ENCODE peak calls at places on chromosomes 16 and 17, in eight cellular contexts. One of them, this sample, is unnamed.

GRCh38 chr17:7432296-7432695 is 2.9 kb upstream of the TMEM102 start:
- DNase-seq in astrocyte of the hippocampus: no peak
- DNase-seq in hippocampal formation: no peak
- DNase-seq in activated naive CD4-positive, alpha-beta T cell: no peak
- DNase-seq in Ammon's horn: no peak
- DNase-seq in H7: no peak
- DNase-seq in CD8-positive, alpha-beta T cell: no peak
- DNase-seq in activated CD4-positive, alpha-beta memory T cell treated with anti-CD3 and anti-CD28 coated beads, Interleukin-2, amount 10 ng/mL, durations not matched to agents 7 days and 5 days: no peak
- DNase-seq in this sample: no peak

GRCh38 chr17:16286947-16287562 is 66.2 kb downstream of the CENPV start:
- DNase-seq in astrocyte of the hippocampus: no peak
- DNase-seq in hippocampal formation: no peak
- DNase-seq in activated naive CD4-positive, alpha-beta T cell: no peak
- DNase-seq in Ammon's horn: no peak
- DNase-seq in H7: peak; percentile 55
- DNase-seq in CD8-positive, alpha-beta T cell: no peak
- DNase-seq in activated CD4-positive, alpha-beta memory T cell treated with anti-CD3 and anti-CD28 coated beads, Interleukin-2, amount 10 ng/mL, durations not matched to agents 7 days and 5 days: no peak
- DNase-seq in this sample: no peak

GRCh38 chr16:29852654-29853053 is 10.4 kb downstream of the CDIPT start:
- DNase-seq in astrocyte of the hippocampus: no peak
- DNase-seq in hippocampal formation: no peak
- DNase-seq in activated naive CD4-positive, alpha-beta T cell: no peak
- DNase-seq in Ammon's horn: peak; percentile 77
- DNase-seq in H7: no peak
- DNase-seq in CD8-positive, alpha-beta T cell: no peak
- DNase-seq in activated CD4-positive, alpha-beta memory T cell treated with anti-CD3 and anti-CD28 coated beads, Interleukin-2, amount 10 ng/mL, durations not matched to agents 7 days and 5 days: no peak
- DNase-seq in this sample: no peak

GRCh38 chr17:1627219-1627986 is 1.2 kb downstream of the SLC43A2 start:
- DNase-seq in astrocyte of the hippocampus: no peak
- DNase-seq in hippocampal formation: peak; percentile 47
- DNase-seq in activated naive CD4-positive, alpha-beta T cell: no peak
- DNase-seq in Ammon's horn: peak; percentile 82
- DNase-seq in H7: peak; percentile 91
- DNase-seq in CD8-positive, alpha-beta T cell: no peak
- DNase-seq in activated CD4-positive, alpha-beta memory T cell treated with anti-CD3 and anti-CD28 coated beads, Interleukin-2, amount 10 ng/mL, durations not matched to agents 7 days and 5 days: no peak
- DNase-seq in this sample: no peak

GRCh38 chr16:70257391-70257790 is 5.7 kb upstream of the EXOSC6 start:
- DNase-seq in astrocyte of the hippocampus: peak; percentile 56
- DNase-seq in hippocampal formation: no peak
- DNase-seq in activated naive CD4-positive, alpha-beta T cell: no peak
- DNase-seq in Ammon's horn: no peak
- DNase-seq in H7: no peak
- DNase-seq in CD8-positive, alpha-beta T cell: no peak
- DNase-seq in activated CD4-positive, alpha-beta memory T cell treated with anti-CD3 and anti-CD28 coated beads, Interleukin-2, amount 10 ng/mL, durations not matched to agents 7 days and 5 days: no peak
- DNase-seq in this sample: no peak

GRCh38 chr17:74466111-74466784 is at the start of gene CD300A:
- DNase-seq in astrocyte of the hippocampus: no peak
- DNase-seq in hippocampal formation: peak; percentile 42
- DNase-seq in activated naive CD4-positive, alpha-beta T cell: no peak
- DNase-seq in Ammon's horn: peak; percentile 58
- DNase-seq in H7: peak; percentile 82
- DNase-seq in CD8-positive, alpha-beta T cell: no peak
- DNase-seq in activated CD4-positive, alpha-beta memory T cell treated with anti-CD3 and anti-CD28 coated beads, Interleukin-2, amount 10 ng/mL, durations not matched to agents 7 days and 5 days: peak; percentile 42
- DNase-seq in this sample: no peak

GRCh38 chr17:45950888-45951287 is 48.2 kb upstream of the STH start:
- DNase-seq in astrocyte of the hippocampus: no peak
- DNase-seq in hippocampal formation: peak; percentile 42
- DNase-seq in activated naive CD4-positive, alpha-beta T cell: no peak
- DNase-seq in Ammon's horn: peak; percentile 58
- DNase-seq in H7: no peak
- DNase-seq in CD8-positive, alpha-beta T cell: no peak
- DNase-seq in activated CD4-positive, alpha-beta memory T cell treated with anti-CD3 and anti-CD28 coated beads, Interleukin-2, amount 10 ng/mL, durations not matched to agents 7 days and 5 days: no peak
- DNase-seq in this sample: no peak

GRCh38 chr16:5428932-5429331 is 331.3 kb upstream of the EEF2KMT start:
- DNase-seq in astrocyte of the hippocampus: no peak
- DNase-seq in hippocampal formation: no peak
- DNase-seq in activated naive CD4-positive, alpha-beta T cell: no peak
- DNase-seq in Ammon's horn: no peak
- DNase-seq in H7: peak; percentile 76
- DNase-seq in CD8-positive, alpha-beta T cell: no peak
- DNase-seq in activated CD4-positive, alpha-beta memory T cell treated with anti-CD3 and anti-CD28 coated beads, Interleukin-2, amount 10 ng/mL, durations not matched to agents 7 days and 5 days: no peak
- DNase-seq in this sample: no peak

GRCh38 chr16:49755291-49755611 is 100.7 kb downstream of the ZNF423 start:
- DNase-seq in astrocyte of the hippocampus: peak; percentile 73
- DNase-seq in hippocampal formation: no peak
- DNase-seq in activated naive CD4-positive, alpha-beta T cell: no peak
- DNase-seq in Ammon's horn: peak; percentile 33
- DNase-seq in H7: peak; percentile 71
- DNase-seq in CD8-positive, alpha-beta T cell: no peak
- DNase-seq in activated CD4-positive, alpha-beta memory T cell treated with anti-CD3 and anti-CD28 coated beads, Interleukin-2, amount 10 ng/mL, durations not matched to agents 7 days and 5 days: no peak
- DNase-seq in this sample: no peak

GRCh38 chr17:30323895-30324319 is 9.9 kb downstream of the TMIGD1 start:
- DNase-seq in astrocyte of the hippocampus: peak; percentile 79
- DNase-seq in hippocampal formation: no peak
- DNase-seq in activated naive CD4-positive, alpha-beta T cell: peak; percentile 17
- DNase-seq in Ammon's horn: no peak
- DNase-seq in H7: no peak
- DNase-seq in CD8-positive, alpha-beta T cell: peak; percentile 46
- DNase-seq in activated CD4-positive, alpha-beta memory T cell treated with anti-CD3 and anti-CD28 coated beads, Interleukin-2, amount 10 ng/mL, durations not matched to agents 7 days and 5 days: peak; percentile 22
- DNase-seq in this sample: no peak

GRCh38 chr16:29729116-29729521 is 16.7 kb downstream of the C16orf54 start:
- DNase-seq in astrocyte of the hippocampus: peak; percentile 50
- DNase-seq in hippocampal formation: no peak
- DNase-seq in activated naive CD4-positive, alpha-beta T cell: no peak
- DNase-seq in Ammon's horn: peak; percentile 45
- DNase-seq in H7: peak; percentile 68
- DNase-seq in CD8-positive, alpha-beta T cell: no peak
- DNase-seq in activated CD4-positive, alpha-beta memory T cell treated with anti-CD3 and anti-CD28 coated beads, Interleukin-2, amount 10 ng/mL, durations not matched to agents 7 days and 5 days: no peak
- DNase-seq in this sample: no peak

GRCh38 chr16:57720142-57720575 is 15.4 kb upstream of the KATNB1 start:
- DNase-seq in astrocyte of the hippocampus: peak; percentile 73
- DNase-seq in hippocampal formation: peak; percentile 39
- DNase-seq in activated naive CD4-positive, alpha-beta T cell: peak; percentile 15
- DNase-seq in Ammon's horn: peak; percentile 57
- DNase-seq in H7: peak; percentile 68
- DNase-seq in CD8-positive, alpha-beta T cell: peak; percentile 50
- DNase-seq in activated CD4-positive, alpha-beta memory T cell treated with anti-CD3 and anti-CD28 coated beads, Interleukin-2, amount 10 ng/mL, durations not matched to agents 7 days and 5 days: peak; percentile 70
- DNase-seq in this sample: no peak

GRCh38 chr16:4114257-4115208 is 1.7 kb downstream of the ADCY9 start:
- DNase-seq in astrocyte of the hippocampus: no peak
- DNase-seq in hippocampal formation: no peak
- DNase-seq in activated naive CD4-positive, alpha-beta T cell: no peak
- DNase-seq in Ammon's horn: peak; percentile 43
- DNase-seq in H7: no peak
- DNase-seq in CD8-positive, alpha-beta T cell: no peak
- DNase-seq in activated CD4-positive, alpha-beta memory T cell treated with anti-CD3 and anti-CD28 coated beads, Interleukin-2, amount 10 ng/mL, durations not matched to agents 7 days and 5 days: no peak
- DNase-seq in this sample: no peak

GRCh38 chr17:1362964-1363363 is 37.1 kb downstream of the YWHAE start:
- DNase-seq in astrocyte of the hippocampus: no peak
- DNase-seq in hippocampal formation: no peak
- DNase-seq in activated naive CD4-positive, alpha-beta T cell: no peak
- DNase-seq in Ammon's horn: peak; percentile 41
- DNase-seq in H7: no peak
- DNase-seq in CD8-positive, alpha-beta T cell: no peak
- DNase-seq in activated CD4-positive, alpha-beta memory T cell treated with anti-CD3 and anti-CD28 coated beads, Interleukin-2, amount 10 ng/mL, durations not matched to agents 7 days and 5 days: no peak
- DNase-seq in this sample: no peak

GRCh38 chr16:553601-554296 is 6.4 kb upstream of the PRR35 start:
- DNase-seq in astrocyte of the hippocampus: no peak
- DNase-seq in hippocampal formation: no peak
- DNase-seq in activated naive CD4-positive, alpha-beta T cell: no peak
- DNase-seq in Ammon's horn: no peak
- DNase-seq in H7: no peak
- DNase-seq in CD8-positive, alpha-beta T cell: no peak
- DNase-seq in activated CD4-positive, alpha-beta memory T cell treated with anti-CD3 and anti-CD28 coated beads, Interleukin-2, amount 10 ng/mL, durations not matched to agents 7 days and 5 days: no peak
- DNase-seq in this sample: no peak

GRCh38 chr17:76867578-76868175 is 527 bp upstream of the MGAT5B start:
- DNase-seq in astrocyte of the hippocampus: peak; percentile 55
- DNase-seq in hippocampal formation: no peak
- DNase-seq in activated naive CD4-positive, alpha-beta T cell: no peak
- DNase-seq in Ammon's horn: no peak
- DNase-seq in H7: peak; percentile 82
- DNase-seq in CD8-positive, alpha-beta T cell: no peak
- DNase-seq in activated CD4-positive, alpha-beta memory T cell treated with anti-CD3 and anti-CD28 coated beads, Interleukin-2, amount 10 ng/mL, durations not matched to agents 7 days and 5 days: no peak
- DNase-seq in this sample: no peak

GRCh38 chr17:68908045-68908444 is 47.1 kb downstream of the ABCA8 start:
- DNase-seq in astrocyte of the hippocampus: no peak
- DNase-seq in hippocampal formation: no peak
- DNase-seq in activated naive CD4-positive, alpha-beta T cell: no peak
- DNase-seq in Ammon's horn: no peak
- DNase-seq in H7: no peak
- DNase-seq in CD8-positive, alpha-beta T cell: no peak
- DNase-seq in activated CD4-positive, alpha-beta memory T cell treated with anti-CD3 and anti-CD28 coated beads, Interleukin-2, amount 10 ng/mL, durations not matched to agents 7 days and 5 days: no peak
- DNase-seq in this sample: no peak

GRCh38 chr17:57143919-57144318 is 58.9 kb downstream of the AKAP1 start:
- DNase-seq in astrocyte of the hippocampus: no peak
- DNase-seq in hippocampal formation: no peak
- DNase-seq in activated naive CD4-positive, alpha-beta T cell: no peak
- DNase-seq in Ammon's horn: no peak
- DNase-seq in H7: no peak
- DNase-seq in CD8-positive, alpha-beta T cell: no peak
- DNase-seq in activated CD4-positive, alpha-beta memory T cell treated with anti-CD3 and anti-CD28 coated beads, Interleukin-2, amount 10 ng/mL, durations not matched to agents 7 days and 5 days: no peak
- DNase-seq in this sample: no peak

GRCh38 chr16:73313950-73314349 is 266.0 kb upstream of the ZFHX3 start:
- DNase-seq in astrocyte of the hippocampus: no peak
- DNase-seq in hippocampal formation: no peak
- DNase-seq in activated naive CD4-positive, alpha-beta T cell: no peak
- DNase-seq in Ammon's horn: no peak
- DNase-seq in H7: no peak
- DNase-seq in CD8-positive, alpha-beta T cell: no peak
- DNase-seq in activated CD4-positive, alpha-beta memory T cell treated with anti-CD3 and anti-CD28 coated beads, Interleukin-2, amount 10 ng/mL, durations not matched to agents 7 days and 5 days: no peak
- DNase-seq in this sample: no peak

GRCh38 chr16:55323637-55324490 is at the start of gene IRX6:
- DNase-seq in astrocyte of the hippocampus: peak; percentile 26
- DNase-seq in hippocampal formation: no peak
- DNase-seq in activated naive CD4-positive, alpha-beta T cell: no peak
- DNase-seq in Ammon's horn: no peak
- DNase-seq in H7: peak; percentile 91
- DNase-seq in CD8-positive, alpha-beta T cell: no peak
- DNase-seq in activated CD4-positive, alpha-beta memory T cell treated with anti-CD3 and anti-CD28 coated beads, Interleukin-2, amount 10 ng/mL, durations not matched to agents 7 days and 5 days: no peak
- DNase-seq in this sample: no peak

GRCh38 chr17:32810690-32811089 is 66.2 kb downstream of the MYO1D start:
- DNase-seq in astrocyte of the hippocampus: no peak
- DNase-seq in hippocampal formation: no peak
- DNase-seq in activated naive CD4-positive, alpha-beta T cell: no peak
- DNase-seq in Ammon's horn: no peak
- DNase-seq in H7: no peak
- DNase-seq in CD8-positive, alpha-beta T cell: no peak
- DNase-seq in activated CD4-positive, alpha-beta memory T cell treated with anti-CD3 and anti-CD28 coated beads, Interleukin-2, amount 10 ng/mL, durations not matched to agents 7 days and 5 days: no peak
- DNase-seq in this sample: no peak

GRCh38 chr17:14303343-14304221 is 2.7 kb downstream of the HS3ST3B1 start:
- DNase-seq in astrocyte of the hippocampus: peak; percentile 60
- DNase-seq in hippocampal formation: no peak
- DNase-seq in activated naive CD4-positive, alpha-beta T cell: peak; percentile 29
- DNase-seq in Ammon's horn: no peak
- DNase-seq in H7: peak; percentile 79
- DNase-seq in CD8-positive, alpha-beta T cell: peak; percentile 46
- DNase-seq in activated CD4-positive, alpha-beta memory T cell treated with anti-CD3 and anti-CD28 coated beads, Interleukin-2, amount 10 ng/mL, durations not matched to agents 7 days and 5 days: peak; percentile 42
- DNase-seq in this sample: no peak

GRCh38 chr17:34125921-34126320 is 129.2 kb upstream of the CCL2 start:
- DNase-seq in astrocyte of the hippocampus: no peak
- DNase-seq in hippocampal formation: no peak
- DNase-seq in activated naive CD4-positive, alpha-beta T cell: no peak
- DNase-seq in Ammon's horn: no peak
- DNase-seq in H7: no peak
- DNase-seq in CD8-positive, alpha-beta T cell: no peak
- DNase-seq in activated CD4-positive, alpha-beta memory T cell treated with anti-CD3 and anti-CD28 coated beads, Interleukin-2, amount 10 ng/mL, durations not matched to agents 7 days and 5 days: no peak
- DNase-seq in this sample: no peak

GRCh38 chr17:75847595-75848522 is 3.7 kb upstream of the UNC13D start:
- DNase-seq in astrocyte of the hippocampus: no peak
- DNase-seq in hippocampal formation: no peak
- DNase-seq in activated naive CD4-positive, alpha-beta T cell: no peak
- DNase-seq in Ammon's horn: no peak
- DNase-seq in H7: no peak
- DNase-seq in CD8-positive, alpha-beta T cell: no peak
- DNase-seq in activated CD4-positive, alpha-beta memory T cell treated with anti-CD3 and anti-CD28 coated beads, Interleukin-2, amount 10 ng/mL, durations not matched to agents 7 days and 5 days: no peak
- DNase-seq in this sample: no peak

GRCh38 chr16:31081428-31082351 is 7.1 kb downstream of the PRSS53 start:
- DNase-seq in astrocyte of the hippocampus: no peak
- DNase-seq in hippocampal formation: no peak
- DNase-seq in activated naive CD4-positive, alpha-beta T cell: no peak
- DNase-seq in Ammon's horn: peak; percentile 47
- DNase-seq in H7: peak; percentile 55
- DNase-seq in CD8-positive, alpha-beta T cell: no peak
- DNase-seq in activated CD4-positive, alpha-beta memory T cell treated with anti-CD3 and anti-CD28 coated beads, Interleukin-2, amount 10 ng/mL, durations not matched to agents 7 days and 5 days: no peak
- DNase-seq in this sample: no peak

GRCh38 chr17:82582208-82582607 is 62.7 kb downstream of the FOXK2 start:
- DNase-seq in astrocyte of the hippocampus: no peak
- DNase-seq in hippocampal formation: no peak
- DNase-seq in activated naive CD4-positive, alpha-beta T cell: no peak
- DNase-seq in Ammon's horn: no peak
- DNase-seq in H7: peak; percentile 33
- DNase-seq in CD8-positive, alpha-beta T cell: no peak
- DNase-seq in activated CD4-positive, alpha-beta memory T cell treated with anti-CD3 and anti-CD28 coated beads, Interleukin-2, amount 10 ng/mL, durations not matched to agents 7 days and 5 days: no peak
- DNase-seq in this sample: no peak

GRCh38 chr17:82490512-82491195 is 28.9 kb upstream of the FOXK2 start:
- DNase-seq in astrocyte of the hippocampus: no peak
- DNase-seq in hippocampal formation: no peak
- DNase-seq in activated naive CD4-positive, alpha-beta T cell: no peak
- DNase-seq in Ammon's horn: no peak
- DNase-seq in H7: peak; percentile 50
- DNase-seq in CD8-positive, alpha-beta T cell: no peak
- DNase-seq in activated CD4-positive, alpha-beta memory T cell treated with anti-CD3 and anti-CD28 coated beads, Interleukin-2, amount 10 ng/mL, durations not matched to agents 7 days and 5 days: no peak
- DNase-seq in this sample: no peak

GRCh38 chr17:77286641-77287431 is 146.1 kb downstream of the SEC14L1 start:
- DNase-seq in astrocyte of the hippocampus: peak; percentile 76
- DNase-seq in hippocampal formation: no peak
- DNase-seq in activated naive CD4-positive, alpha-beta T cell: no peak
- DNase-seq in Ammon's horn: no peak
- DNase-seq in H7: peak; percentile 42
- DNase-seq in CD8-positive, alpha-beta T cell: no peak
- DNase-seq in activated CD4-positive, alpha-beta memory T cell treated with anti-CD3 and anti-CD28 coated beads, Interleukin-2, amount 10 ng/mL, durations not matched to agents 7 days and 5 days: no peak
- DNase-seq in this sample: no peak

GRCh38 chr16:86353934-86354333 is 156.4 kb upstream of the FOXF1 start:
- DNase-seq in astrocyte of the hippocampus: no peak
- DNase-seq in hippocampal formation: no peak
- DNase-seq in activated naive CD4-positive, alpha-beta T cell: no peak
- DNase-seq in Ammon's horn: no peak
- DNase-seq in H7: no peak
- DNase-seq in CD8-positive, alpha-beta T cell: no peak
- DNase-seq in activated CD4-positive, alpha-beta memory T cell treated with anti-CD3 and anti-CD28 coated beads, Interleukin-2, amount 10 ng/mL, durations not matched to agents 7 days and 5 days: no peak
- DNase-seq in this sample: no peak

GRCh38 chr16:87715231-87715630 is 50.6 kb downstream of the KLHDC4 start:
- DNase-seq in astrocyte of the hippocampus: no peak
- DNase-seq in hippocampal formation: no peak
- DNase-seq in activated naive CD4-positive, alpha-beta T cell: no peak
- DNase-seq in Ammon's horn: no peak
- DNase-seq in H7: no peak
- DNase-seq in CD8-positive, alpha-beta T cell: no peak
- DNase-seq in activated CD4-positive, alpha-beta memory T cell treated with anti-CD3 and anti-CD28 coated beads, Interleukin-2, amount 10 ng/mL, durations not matched to agents 7 days and 5 days: no peak
- DNase-seq in this sample: no peak